ENCODE peak calls at places on chromosomes 4 and X, in seven cellular contexts. L is neuronal stem cell, I is trophoblast cell, K is H9, E is mesendoderm, R is IMR-90, V is H1. D is an unnamed sample.

GRCh38 chr4:188854451-188854850 is 715.2 kb downstream of the TRIML1 start:
- DNase-seq in K (no peak), I (no peak), E (no peak), L (no peak), V (no peak), R (peak; percentile 14), D (no peak)

GRCh38 chr4:100117749-100118148 is 72.5 kb downstream of the DDIT4L start:
- DNase-seq in I (no peak), V (no peak), K (no peak), L (no peak), R (no peak), E (no peak), D (no peak)

GRCh38 chr4:138204507-138204906 is 37.6 kb downstream of the SLC7A11 start:
- DNase-seq in L (no peak), I (no peak), E (no peak), V (no peak), K (no peak), R (no peak), D (no peak)

GRCh38 chrX:88170528-88170927 is 576.5 kb upstream of the CPXCR1 start:
- DNase-seq in K (no peak), I (peak; percentile 33), R (no peak), E (peak; percentile 5), V (no peak), L (no peak), D (no peak)

GRCh38 chrX:85544609-85545008 is 165.1 kb upstream of the POF1B start:
- DNase-seq in K (no peak), V (no peak), I (peak; percentile 24), L (no peak), R (no peak), E (no peak), D (peak; percentile 0)

GRCh38 chr4:157741642-157742041 is 431.2 kb downstream of the GASK1B start:
- DNase-seq in K (no peak), I (no peak), L (no peak), V (no peak), R (no peak), E (no peak), D (no peak)

GRCh38 chrX:44480591-44480990 is 62.1 kb downstream of the FUNDC1 start:
- DNase-seq in I (no peak), R (no peak), L (no peak), E (no peak), K (no peak), V (no peak), D (no peak)

GRCh38 chr4:115126487-115126886 is 13.1 kb upstream of the NDST4 start:
- DNase-seq in I (no peak), V (no peak), R (no peak), K (no peak), L (no peak), E (no peak), D (no peak)

GRCh38 chr4:142264961-142265360 is 581.1 kb downstream of the INPP4B start:
- DNase-seq in V (no peak), L (no peak), I (no peak), K (no peak), R (peak; percentile 94), E (peak; percentile 12), D (peak; percentile 62)

DNA sequence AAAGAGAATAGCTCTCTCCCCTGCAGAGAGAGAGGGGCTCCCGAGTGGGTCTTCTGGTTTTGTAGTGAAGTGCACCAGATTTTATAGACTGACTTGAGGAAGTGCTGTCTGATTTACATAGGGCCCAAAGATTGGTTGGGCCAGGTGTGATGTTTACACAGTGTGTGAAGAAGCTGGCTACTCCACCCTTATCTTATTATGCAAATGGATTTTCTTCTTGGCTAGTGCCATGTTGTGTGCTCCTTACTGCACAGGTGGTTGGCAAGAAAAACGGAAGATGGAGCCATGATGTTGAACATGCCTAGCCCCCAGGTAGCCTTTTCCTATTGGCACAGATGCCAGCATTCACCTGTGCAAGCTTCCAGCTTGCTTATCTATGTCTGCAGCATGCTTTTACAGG is 112.4 kb upstream of the ARHGAP24 start:
- DNase-seq in I (no peak), L (no peak), R (no peak), V (no peak), K (no peak), E (no peak), D (no peak)
- H3K23ac ChIP-seq in I (no peak overlapping the region), L (no peak overlapping the region), R (no peak overlapping the region), V (no peak overlapping the region), K (no peak overlapping the region), E (no peak overlapping the region), D (no peak overlapping the region)

GRCh38 chr4:185305979-185306442 is 89.7 kb downstream of the LRP2BP start:
- DNase-seq in R (peak; percentile 97), L (peak; percentile 86), K (peak; percentile 75), E (peak; percentile 70), V (peak; percentile 64), I (peak; percentile 97), D (peak; percentile 91)

GRCh38 chr4:185312699-185313098 is 83.0 kb downstream of the LRP2BP start:
- DNase-seq in K (no peak), R (peak; percentile 43), I (peak; percentile 36), E (no peak), L (no peak), V (no peak), D (no peak)

GRCh38 chr4:185307136-185307950 is 88.4 kb downstream of the LRP2BP start:
- DNase-seq in E (peak; percentile 85), V (peak; percentile 19), R (peak; percentile 31), I (peak; percentile 94), L (no peak), K (peak; percentile 69), D (no peak)

GRCh38 chr4:185309770-185310169 is 86.0 kb downstream of the LRP2BP start:
- DNase-seq in I (no peak), R (no peak), V (no peak), L (no peak), E (no peak), K (no peak), D (no peak)

GRCh38 chr4:185311113-185311888 is 84.4 kb downstream of the LRP2BP start:
- DNase-seq in V (no peak), R (no peak), K (no peak), E (no peak), L (no peak), I (no peak), D (no peak)
- H3K23ac ChIP-seq in V (no peak overlapping the region), R (no peak overlapping the region), K (no peak overlapping the region), E (no peak overlapping the region), L (no peak overlapping the region), I (no peak overlapping the region), D (no peak overlapping the region)

GRCh38 chrX:10286195-10286594 is 129.4 kb downstream of the CLCN4 start:
- DNase-seq in K (no peak), L (no peak), I (no peak), R (no peak), V (no peak), E (no peak), D (no peak)
- H3K23ac ChIP-seq in K (no peak overlapping the region), L (no peak overlapping the region), I (no peak overlapping the region), R (no peak overlapping the region), V (no peak overlapping the region), E (no peak overlapping the region), D (no peak overlapping the region)

GRCh38 chr4:16764622-16765021 is 133.8 kb downstream of the LDB2 start:
- DNase-seq in V (no peak), K (peak; percentile 64), L (no peak), R (peak; percentile 29), I (no peak), E (peak; percentile 70), D (no peak)

GRCh38 chr4:16758816-16759215 is 139.6 kb downstream of the LDB2 start:
- DNase-seq in K (no peak), I (no peak), V (no peak), L (no peak), R (no peak), E (no peak), D (no peak)

GRCh38 chr4:16758206-16758605 is 140.2 kb downstream of the LDB2 start:
- DNase-seq in K (no peak), V (no peak), I (peak; percentile 59), E (no peak), L (no peak), R (no peak), D (no peak)

GRCh38 chr4:16759781-16760459 is 138.5 kb downstream of the LDB2 start:
- DNase-seq in R (peak; percentile 46), E (no peak), V (no peak), I (no peak), L (no peak), K (no peak), D (peak; percentile 10)

DNA sequence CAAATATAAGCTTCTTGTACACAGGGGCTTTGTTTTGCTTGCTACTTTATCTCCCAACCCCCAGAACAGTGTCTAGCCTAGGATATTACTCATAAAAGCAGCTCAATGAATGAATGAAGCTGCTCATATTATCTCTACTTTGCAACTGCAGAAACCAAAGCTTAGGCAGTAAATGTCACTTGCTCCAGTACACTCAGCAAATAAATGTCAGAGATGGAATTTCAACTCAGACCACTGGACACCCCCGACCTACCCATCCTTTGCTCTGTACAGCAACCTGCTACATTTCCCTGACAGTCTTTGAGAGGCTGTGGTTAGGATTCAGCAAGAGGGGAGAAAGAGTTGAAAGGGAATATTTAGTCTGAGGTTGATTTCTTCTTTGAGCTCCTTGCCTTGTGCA is 137.4 kb downstream of the LDB2 start:
- DNase-seq in I (no peak), K (no peak), R (no peak), E (no peak), L (no peak), V (no peak), D (peak; percentile 12)
- H3K23ac ChIP-seq in I (no peak overlapping the region), K (no peak overlapping the region), R (no peak overlapping the region), E (no peak overlapping the region), L (no peak overlapping the region), V (no peak overlapping the region), D (no peak overlapping the region)

DNA sequence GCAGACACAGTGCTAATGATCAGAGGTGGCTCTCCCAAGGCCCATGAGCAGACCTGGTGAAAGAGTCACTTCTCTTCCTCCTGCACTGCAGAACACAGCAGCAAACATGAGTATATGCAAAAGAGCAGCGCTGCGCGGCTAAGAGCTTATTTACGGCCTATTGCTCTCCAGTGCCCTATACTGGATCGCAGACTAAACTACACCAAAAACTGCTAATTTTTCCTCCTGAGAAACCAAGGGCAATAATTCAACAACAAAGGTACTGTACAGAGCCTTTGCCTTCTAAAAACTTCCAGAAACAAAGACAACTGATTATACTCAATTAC is 702.5 kb downstream of the ARAP2 start:
- DNase-seq in L (no peak), K (peak; percentile 39), I (no peak), R (no peak), E (peak; percentile 45), V (no peak), D (no peak)
- H3K23ac ChIP-seq in L (no peak overlapping the region), K (no peak overlapping the region), I (no peak overlapping the region), R (no peak overlapping the region), E (no peak overlapping the region), V (no peak overlapping the region), D (no peak overlapping the region)

GRCh38 chr4:165906272-165906671 is 33.2 kb downstream of the TLL1 start:
- DNase-seq in K (no peak), I (no peak), E (no peak), R (no peak), L (no peak), V (no peak), D (no peak)
- H3K23ac ChIP-seq in K (no peak overlapping the region), I (no peak overlapping the region), E (no peak overlapping the region), R (no peak overlapping the region), L (no peak overlapping the region), V (no peak overlapping the region), D (no peak overlapping the region)

GRCh38 chr4:105426187-105426897 is 47.5 kb downstream of the PPA2 start:
- DNase-seq in I (no peak), E (peak; percentile 51), V (no peak), L (no peak), K (no peak), R (no peak), D (no peak)

GRCh38 chr4:105417624-105418023 is 56.2 kb downstream of the PPA2 start:
- DNase-seq in V (no peak), E (no peak), K (no peak), L (no peak), R (peak; percentile 10), I (no peak), D (no peak)

GRCh38 chr4:105422207-105422920 is 51.5 kb downstream of the PPA2 start:
- DNase-seq in R (no peak), I (peak; percentile 14), K (no peak), L (no peak), V (no peak), E (no peak), D (no peak)
- H3K23ac ChIP-seq in R (no peak overlapping the region), I (no peak overlapping the region), K (no peak overlapping the region), L (no peak overlapping the region), V (no peak overlapping the region), E (no peak overlapping the region), D (no peak overlapping the region)